ENCODE peak calls at places on chromosome 9, in five cellular contexts. One of them, this sample, is unnamed.

GRCh38 chr9:23851024-23851629 is 25.1 kb upstream of the ELAVL2 start:
- DNase-seq in mammary epithelial cell: peak; percentile 63
- DNase-seq in endothelial cell of umbilical vein: no peak
- DNase-seq in A673: no peak
- DNase-seq in CD4-positive, alpha-beta T cell: no peak
- DNase-seq in this sample: no peak

GRCh38 chr9:114470581-114470980 is 34.7 kb downstream of the WHRN start:
- DNase-seq in CD4-positive, alpha-beta T cell: no peak
- DNase-seq in mammary epithelial cell: no peak
- DNase-seq in endothelial cell of umbilical vein: no peak
- DNase-seq in A673: no peak
- DNase-seq in this sample: no peak

GRCh38 chr9:127232833-127233549 is 31.6 kb upstream of the GARNL3 start:
- DNase-seq in A673: no peak
- DNase-seq in endothelial cell of umbilical vein: no peak
- DNase-seq in CD4-positive, alpha-beta T cell: no peak
- DNase-seq in mammary epithelial cell: no peak
- DNase-seq in this sample: no peak

GRCh38 chr9:135228345-135228982 is 141.0 kb downstream of the OLFM1 start:
- DNase-seq in CD4-positive, alpha-beta T cell: no peak
- DNase-seq in mammary epithelial cell: no peak
- DNase-seq in A673: no peak
- DNase-seq in endothelial cell of umbilical vein: no peak
- DNase-seq in this sample: no peak

GRCh38 chr9:136074706-136075105 is 20.4 kb downstream of the NACC2 start:
- DNase-seq in mammary epithelial cell: no peak
- DNase-seq in A673: no peak
- DNase-seq in endothelial cell of umbilical vein: no peak
- DNase-seq in CD4-positive, alpha-beta T cell: no peak
- DNase-seq in this sample: no peak

GRCh38 chr9:4220361-4220760 is 79.5 kb downstream of the GLIS3 start:
- DNase-seq in A673: no peak
- DNase-seq in mammary epithelial cell: no peak
- DNase-seq in endothelial cell of umbilical vein: no peak
- DNase-seq in CD4-positive, alpha-beta T cell: no peak
- DNase-seq in this sample: no peak

GRCh38 chr9:79900754-79901153 is 329.0 kb downstream of the TLE4 start:
- DNase-seq in mammary epithelial cell: no peak
- DNase-seq in A673: no peak
- DNase-seq in CD4-positive, alpha-beta T cell: no peak
- DNase-seq in endothelial cell of umbilical vein: no peak
- DNase-seq in this sample: no peak

GRCh38 chr9:123119566-123119965 is 86.1 kb downstream of the GPR21 start:
- DNase-seq in mammary epithelial cell: no peak
- DNase-seq in CD4-positive, alpha-beta T cell: no peak
- DNase-seq in A673: no peak
- DNase-seq in endothelial cell of umbilical vein: no peak
- DNase-seq in this sample: no peak

GRCh38 chr9:36995927-36996471 is 38.1 kb downstream of the PAX5 start:
- DNase-seq in CD4-positive, alpha-beta T cell: peak; percentile 51
- DNase-seq in A673: peak; percentile 89
- DNase-seq in mammary epithelial cell: peak; percentile 20
- DNase-seq in endothelial cell of umbilical vein: peak; percentile 68
- DNase-seq in this sample: no peak

GRCh38 chr9:78620764-78621163 is 323.8 kb downstream of the PSAT1 start:
- DNase-seq in endothelial cell of umbilical vein: no peak
- DNase-seq in CD4-positive, alpha-beta T cell: no peak
- DNase-seq in mammary epithelial cell: peak; percentile 50
- DNase-seq in A673: no peak
- DNase-seq in this sample: no peak
- H3K27ac ChIP-seq in endothelial cell of umbilical vein: no peak overlapping the region
- H3K27ac ChIP-seq in CD4-positive, alpha-beta T cell: no peak overlapping the region
- H3K27ac ChIP-seq in mammary epithelial cell: no peak overlapping the region
- H3K27ac ChIP-seq in A673: no peak overlapping the region
- H3K27ac ChIP-seq in this sample: peak overlapping the region; percentile 36

GRCh38 chr9:90061187-90061586 is 456.4 kb downstream of the GADD45G start:
- DNase-seq in endothelial cell of umbilical vein: no peak
- DNase-seq in mammary epithelial cell: no peak
- DNase-seq in A673: no peak
- DNase-seq in CD4-positive, alpha-beta T cell: no peak
- DNase-seq in this sample: no peak

GRCh38 chr9:90064248-90064647 is 459.4 kb downstream of the GADD45G start:
- DNase-seq in A673: no peak
- DNase-seq in CD4-positive, alpha-beta T cell: no peak
- DNase-seq in endothelial cell of umbilical vein: no peak
- DNase-seq in mammary epithelial cell: no peak
- DNase-seq in this sample: no peak

GRCh38 chr9:90062982-90063381 is 458.2 kb downstream of the GADD45G start:
- DNase-seq in mammary epithelial cell: no peak
- DNase-seq in CD4-positive, alpha-beta T cell: no peak
- DNase-seq in endothelial cell of umbilical vein: no peak
- DNase-seq in A673: no peak
- DNase-seq in this sample: no peak

GRCh38 chr9:90065851-90066250 is 461.0 kb downstream of the GADD45G start:
- DNase-seq in CD4-positive, alpha-beta T cell: no peak
- DNase-seq in endothelial cell of umbilical vein: no peak
- DNase-seq in A673: no peak
- DNase-seq in mammary epithelial cell: no peak
- DNase-seq in this sample: no peak

GRCh38 chr9:90065001-90065400 is 460.2 kb downstream of the GADD45G start:
- DNase-seq in CD4-positive, alpha-beta T cell: no peak
- DNase-seq in endothelial cell of umbilical vein: no peak
- DNase-seq in mammary epithelial cell: no peak
- DNase-seq in A673: no peak
- DNase-seq in this sample: no peak
- H3K27ac ChIP-seq in CD4-positive, alpha-beta T cell: no peak overlapping the region
- H3K27ac ChIP-seq in endothelial cell of umbilical vein: no peak overlapping the region
- H3K27ac ChIP-seq in mammary epithelial cell: no peak overlapping the region
- H3K27ac ChIP-seq in A673: no peak overlapping the region
- H3K27ac ChIP-seq in this sample: no peak overlapping the region

DNA sequence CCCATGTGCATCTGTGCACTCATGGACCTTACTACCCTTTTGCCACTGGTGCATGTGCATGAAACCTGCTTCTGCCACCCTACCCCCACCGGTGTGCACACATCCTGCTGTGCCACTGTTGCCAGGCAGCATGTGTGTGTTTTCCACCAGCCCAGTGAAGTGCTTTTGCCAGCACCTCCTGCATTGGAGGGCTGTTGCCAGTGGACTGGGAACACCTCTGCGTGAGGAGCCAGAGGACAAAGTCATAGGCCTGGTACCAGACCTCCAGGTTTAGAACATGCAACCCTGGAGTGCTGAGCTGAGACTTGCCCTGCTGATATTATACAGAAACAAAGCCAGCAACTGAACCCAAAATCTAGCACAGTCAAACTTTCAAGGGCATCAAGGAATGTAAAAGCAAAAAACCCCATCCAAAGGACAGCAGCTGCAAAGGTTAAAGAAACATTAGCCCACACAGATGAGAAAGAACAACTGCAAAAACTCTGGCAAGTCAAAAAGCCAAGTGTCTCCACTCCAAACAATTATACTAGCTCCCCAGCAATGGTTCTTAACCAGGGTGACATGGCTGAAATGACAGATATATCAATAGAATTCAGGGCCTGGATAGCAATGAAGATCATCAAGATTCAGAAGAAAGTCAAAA is 70.6 kb upstream of the PTPN3 start:
- DNase-seq in endothelial cell of umbilical vein: no peak
- DNase-seq in CD4-positive, alpha-beta T cell: no peak
- DNase-seq in A673: no peak
- DNase-seq in mammary epithelial cell: no peak
- DNase-seq in this sample: no peak
- H3K27ac ChIP-seq in endothelial cell of umbilical vein: no peak overlapping the region
- H3K27ac ChIP-seq in CD4-positive, alpha-beta T cell: no peak overlapping the region
- H3K27ac ChIP-seq in A673: no peak overlapping the region
- H3K27ac ChIP-seq in mammary epithelial cell: no peak overlapping the region
- H3K27ac ChIP-seq in this sample: no peak overlapping the region

DNA sequence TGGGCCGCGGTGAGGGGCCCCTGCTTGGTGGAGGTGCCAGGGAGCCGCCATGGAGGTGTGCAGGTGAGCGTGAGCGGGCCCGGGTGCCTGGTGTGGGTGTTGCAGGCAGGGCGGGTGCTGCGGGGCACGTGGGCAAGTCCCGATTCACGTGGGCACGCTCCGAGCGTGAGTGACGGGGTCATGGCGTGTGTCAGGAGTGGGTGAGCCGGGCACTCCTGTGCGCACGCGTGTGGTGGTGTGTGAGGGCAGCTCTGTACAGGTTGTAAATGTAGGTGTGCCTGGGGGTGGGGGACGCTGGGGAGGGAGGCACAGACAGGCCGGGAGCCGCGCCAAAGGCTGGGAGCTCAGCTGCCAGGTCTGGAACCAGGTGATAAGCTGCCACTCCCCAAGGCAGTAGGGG is 9.4 kb downstream of the NCS1 start:
- DNase-seq in CD4-positive, alpha-beta T cell: no peak
- DNase-seq in A673: no peak
- DNase-seq in endothelial cell of umbilical vein: no peak
- DNase-seq in mammary epithelial cell: no peak
- DNase-seq in this sample: no peak
- H3K27ac ChIP-seq in CD4-positive, alpha-beta T cell: no peak overlapping the region
- H3K27ac ChIP-seq in A673: no peak overlapping the region
- H3K27ac ChIP-seq in endothelial cell of umbilical vein: no peak overlapping the region
- H3K27ac ChIP-seq in mammary epithelial cell: no peak overlapping the region
- H3K27ac ChIP-seq in this sample: no peak overlapping the region